ENCODE peak calls at places on chromosomes 1 and 21, in eight cellular contexts. U is heart left ventricle, F is caudate nucleus, H is A549, C is body of pancreas, X is pancreas, S is MM.1S, E is lower lobe of right lung. V is an unnamed sample.

GRCh38 chr21:25637846-25638245 is 1.2 kb upstream of the JAM2 start:
- DNase-seq in U (no peak), F (no peak), H (no peak), C (no peak), X (no peak), S (no peak), E (no peak), V (no peak)

GRCh38 chr1:174799136-174799479 is 200.6 kb upstream of the CACYBP start:
- DNase-seq in U (no peak), F (no peak), H (no peak), C (no peak), X (no peak), S (no peak), E (no peak), V (no peak)

GRCh38 chr1:227946624-227947424 is 908 bp downstream of the WNT9A start:
- DNase-seq in U (peak), F (peak), H (peak), C (peak), X (peak), S (peak), E (peak), V (peak)

GRCh38 chr1:231157311-231157710 is 4.5 kb upstream of the TRIM67 start:
- DNase-seq in U (no peak), F (no peak), H (no peak), C (no peak), X (no peak), S (no peak), E (no peak), V (no peak)

GRCh38 chr1:213947200-213947775 is 40.5 kb upstream of the PROX1 start:
- DNase-seq in U (no peak), F (no peak), H (no peak), C (peak), X (peak), S (no peak), E (no peak), V (no peak)

GRCh38 chr1:2460996-2461751 is 14.9 kb upstream of the PLCH2 start:
- DNase-seq in U (no peak), F (no peak), H (no peak), C (no peak), X (no peak), S (no peak), E (no peak), V (no peak)

GRCh38 chr1:215458084-215458483 is 109.0 kb upstream of the KCTD3 start:
- DNase-seq in U (no peak), F (no peak), H (no peak), C (no peak), X (no peak), S (no peak), E (no peak), V (no peak)

GRCh38 chr1:165114889-165115285 is 241.6 kb downstream of the LMX1A start:
- DNase-seq in U (no peak), F (no peak), H (no peak), C (no peak), X (no peak), S (no peak), E (no peak), V (no peak)

GRCh38 chr1:99645199-99645598 is 714 bp upstream of the PALMD start:
- DNase-seq in U (no peak), F (no peak), H (peak), C (peak), X (no peak), S (no peak), E (no peak), V (no peak)

GRCh38 chr1:30685796-30686165 is 37.6 kb downstream of the MATN1 start:
- DNase-seq in U (peak), F (no peak), H (no peak), C (no peak), X (peak), S (no peak), E (no peak), V (no peak)

GRCh38 chr1:61270761-61271411 is 188.5 kb downstream of the NFIA start:
- DNase-seq in U (no peak), F (no peak), H (peak), C (no peak), X (no peak), S (no peak), E (no peak), V (no peak)

GRCh38 chr1:236619398-236619797 is 15.1 kb upstream of the HEATR1 start:
- DNase-seq in U (no peak), F (no peak), H (no peak), C (no peak), X (no peak), S (no peak), E (no peak), V (no peak)

GRCh38 chr1:111406325-111406768 is 21.2 kb downstream of the OVGP1 start:
- DNase-seq in U (no peak), F (no peak), H (no peak), C (peak), X (no peak), S (peak), E (no peak), V (peak)

GRCh38 chr1:98556521-98557158 is 104.9 kb upstream of the SNX7 start:
- DNase-seq in U (no peak), F (no peak), H (peak), C (no peak), X (no peak), S (no peak), E (no peak), V (no peak)

GRCh38 chr1:110477041-110477440 is 26.1 kb downstream of the PROK1 start:
- DNase-seq in U (no peak), F (no peak), H (peak), C (no peak), X (no peak), S (no peak), E (no peak), V (no peak)

GRCh38 chr1:167601442-167602380 is 28.3 kb upstream of the RCSD1 start:
- DNase-seq in U (no peak), F (no peak), H (no peak), C (no peak), X (no peak), S (no peak), E (peak), V (peak)

GRCh38 chr21:44354001-44354405 is 582 bp downstream of the TRPM2 start:
- DNase-seq in U (no peak), F (no peak), H (no peak), C (no peak), X (no peak), S (no peak), E (no peak), V (no peak)

GRCh38 chr1:100038401-100039306 is 68.9 kb downstream of the SLC35A3 start:
- DNase-seq in U (peak), F (peak), H (peak), C (peak), X (peak), S (peak), E (peak), V (peak)

GRCh38 chr1:164561007-164561406 is 2.0 kb downstream of the PBX1 start:
- DNase-seq in U (no peak), F (no peak), H (no peak), C (no peak), X (no peak), S (no peak), E (no peak), V (no peak)

GRCh38 chr1:222728746-222729145 is 8.3 kb upstream of the FAM177B start:
- DNase-seq in U (no peak), F (no peak), H (no peak), C (no peak), X (no peak), S (no peak), E (no peak), V (no peak)

GRCh38 chr1:72282271-72282656 is at the start of gene NEGR1:
- DNase-seq in U (peak), F (peak), H (no peak), C (peak), X (peak), S (no peak), E (peak), V (no peak)

GRCh38 chr1:243505986-243506689 is 250.3 kb downstream of the SDCCAG8 start:
- DNase-seq in U (no peak), F (no peak), H (no peak), C (no peak), X (no peak), S (no peak), E (no peak), V (no peak)

GRCh38 chr1:56709269-56709880 is 64.3 kb downstream of the PRKAA2 start:
- DNase-seq in U (no peak), F (no peak), H (peak), C (no peak), X (no peak), S (peak), E (no peak), V (no peak)

GRCh38 chr1:32539584-32540571 is 651 bp downstream of the ZBTB8A start:
- DNase-seq in U (peak), F (no peak), H (peak), C (peak), X (peak), S (peak), E (peak), V (no peak)

GRCh38 chr1:117365350-117366280 is 1.6 kb upstream of the MAN1A2 start:
- DNase-seq in U (no peak), F (no peak), H (no peak), C (peak), X (no peak), S (no peak), E (no peak), V (no peak)

GRCh38 chr1:94101613-94101940 is 19.4 kb downstream of the ABCA4 start:
- DNase-seq in U (no peak), F (no peak), H (no peak), C (no peak), X (no peak), S (no peak), E (no peak), V (no peak)

GRCh38 chr1:10509823-10510509 is 35.2 kb downstream of the PEX14 start:
- DNase-seq in U (no peak), F (no peak), H (no peak), C (no peak), X (no peak), S (no peak), E (no peak), V (no peak)

GRCh38 chr1:98102369-98103030 is 181.7 kb upstream of the DPYD start:
- DNase-seq in U (no peak), F (no peak), H (no peak), C (no peak), X (no peak), S (no peak), E (no peak), V (no peak)

GRCh38 chr21:45154511-45155508 is 80.4 kb downstream of the ADARB1 start:
- DNase-seq in U (peak), F (no peak), H (peak), C (no peak), X (no peak), S (no peak), E (no peak), V (no peak)

GRCh38 chr21:36504067-36505058 is 24.4 kb upstream of the CLDN14 start:
- DNase-seq in U (no peak), F (peak), H (peak), C (peak), X (no peak), S (peak), E (no peak), V (no peak)

GRCh38 chr1:89808429-89809117 is 12.3 kb upstream of the LRRC8D start:
- DNase-seq in U (no peak), F (no peak), H (peak), C (no peak), X (no peak), S (no peak), E (no peak), V (no peak)

GRCh38 chr1:12083766-12084165 is 20.7 kb downstream of the TNFRSF8 start:
- DNase-seq in U (no peak), F (no peak), H (no peak), C (no peak), X (no peak), S (no peak), E (no peak), V (no peak)

GRCh38 chr21:24899138-24899537 is 708.1 kb downstream of the MRPL39 start:
- DNase-seq in U (no peak), F (no peak), H (no peak), C (no peak), X (no peak), S (no peak), E (no peak), V (no peak)

GRCh38 chr1:154767315-154768240 is 102.5 kb downstream of the KCNN3 start:
- DNase-seq in U (no peak), F (peak), H (no peak), C (no peak), X (no peak), S (no peak), E (no peak), V (no peak)

GRCh38 chr1:228542981-228543380 is 55.8 kb downstream of the RNF187 start:
- DNase-seq in U (no peak), F (no peak), H (no peak), C (no peak), X (peak), S (no peak), E (no peak), V (no peak)

GRCh38 chr1:29164588-29164987 is 17.1 kb downstream of the SRSF4 start:
- DNase-seq in U (no peak), F (no peak), H (no peak), C (no peak), X (no peak), S (no peak), E (no peak), V (no peak)

GRCh38 chr1:84303154-84303830 is 1.8 kb downstream of the SAMD13 start:
- DNase-seq in U (no peak), F (no peak), H (no peak), C (no peak), X (no peak), S (no peak), E (no peak), V (no peak)
- H3K27ac ChIP-seq in U (peak), F (peak), H (peak), C (peak), X (no peak), S (no peak), E (peak), V (peak)

DNA sequence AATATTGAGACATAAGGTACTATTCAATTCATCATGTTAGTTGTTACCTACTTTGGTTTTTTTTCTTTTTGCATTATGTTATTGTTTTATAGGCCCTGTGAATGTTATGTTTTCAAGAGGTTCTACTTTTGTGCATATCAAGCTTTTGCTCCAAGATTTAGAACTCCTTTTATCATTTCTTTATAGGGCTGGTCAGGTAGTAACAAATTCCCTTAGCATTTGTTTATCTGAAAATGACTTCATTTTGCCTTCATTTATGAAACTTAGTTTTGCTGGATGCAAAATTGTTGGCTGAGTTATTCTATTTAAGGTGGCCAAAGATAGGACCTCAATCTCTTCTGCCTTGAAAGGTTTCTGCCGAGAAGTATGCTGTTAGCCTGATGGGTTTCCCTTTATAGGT is 21.3 kb upstream of the MAB21L3 start:
- DNase-seq in U (no peak), F (no peak), H (no peak), C (no peak), X (no peak), S (no peak), E (no peak), V (no peak)
- H3K27ac ChIP-seq in U (no peak), F (no peak), H (no peak), C (no peak), X (no peak), S (no peak), E (no peak), V (no peak)

DNA sequence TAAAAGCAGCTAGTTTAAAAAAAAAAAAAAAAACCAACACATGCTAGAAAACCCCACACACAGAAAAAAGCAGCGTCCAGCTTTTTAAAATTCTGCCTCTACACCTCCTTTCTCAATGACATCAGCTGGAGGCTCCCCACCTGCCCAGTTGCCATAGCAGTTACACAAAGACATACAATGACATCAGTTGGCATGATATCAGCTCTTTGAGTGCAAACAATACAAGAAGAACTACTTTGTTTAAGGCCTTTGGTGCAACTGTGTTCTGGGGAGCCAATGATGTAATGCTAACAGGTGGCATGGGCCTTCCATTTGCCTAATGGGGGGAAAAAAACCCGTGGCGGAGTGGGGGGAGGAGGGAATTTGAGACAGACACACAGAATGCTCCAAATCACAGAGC is 32.9 kb downstream of the DUSP10 start:
- DNase-seq in U (no peak), F (peak), H (peak), C (peak), X (no peak), S (no peak), E (no peak), V (peak)
- H3K27ac ChIP-seq in U (peak), F (peak), H (peak), C (peak), X (peak), S (no peak), E (peak), V (no peak)

DNA sequence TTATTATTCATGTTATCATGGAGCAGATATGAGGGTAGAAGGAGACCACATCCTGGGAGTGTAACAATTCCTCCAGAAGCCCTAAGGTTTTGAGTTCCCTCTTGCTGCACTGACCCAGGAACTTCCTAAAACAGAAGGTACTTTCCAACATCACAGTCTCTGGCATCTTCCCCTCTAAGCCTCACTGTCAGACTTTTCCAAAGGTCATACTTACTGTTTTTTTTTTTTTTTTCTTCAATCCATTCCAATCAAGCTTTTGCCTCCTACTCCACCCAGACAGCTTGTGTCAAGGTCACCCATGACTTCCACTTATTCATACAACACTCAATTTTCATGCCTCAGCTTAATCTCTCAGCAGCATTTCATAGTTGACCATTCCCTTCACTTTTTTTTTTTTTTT is 18.4 kb upstream of the UQCRHL start:
- DNase-seq in U (no peak), F (no peak), H (no peak), C (no peak), X (no peak), S (no peak), E (no peak), V (no peak)
- H3K27ac ChIP-seq in U (no peak), F (no peak), H (no peak), C (no peak), X (no peak), S (no peak), E (no peak), V (no peak)

GRCh38 chr1:205978676-205979075 is 24.5 kb downstream of the RAB7B start:
- DNase-seq in U (no peak), F (no peak), H (no peak), C (no peak), X (no peak), S (no peak), E (no peak), V (no peak)

GRCh38 chr1:205976708-205977107 is 26.5 kb downstream of the RAB7B start:
- DNase-seq in U (peak), F (no peak), H (peak), C (no peak), X (no peak), S (peak), E (no peak), V (no peak)

GRCh38 chr1:205979301-205979700 is 23.9 kb downstream of the RAB7B start:
- DNase-seq in U (no peak), F (no peak), H (no peak), C (no peak), X (no peak), S (no peak), E (no peak), V (no peak)

GRCh38 chr1:205976036-205976435 is 27.2 kb downstream of the RAB7B start:
- DNase-seq in U (no peak), F (no peak), H (no peak), C (no peak), X (no peak), S (no peak), E (no peak), V (no peak)

DNA sequence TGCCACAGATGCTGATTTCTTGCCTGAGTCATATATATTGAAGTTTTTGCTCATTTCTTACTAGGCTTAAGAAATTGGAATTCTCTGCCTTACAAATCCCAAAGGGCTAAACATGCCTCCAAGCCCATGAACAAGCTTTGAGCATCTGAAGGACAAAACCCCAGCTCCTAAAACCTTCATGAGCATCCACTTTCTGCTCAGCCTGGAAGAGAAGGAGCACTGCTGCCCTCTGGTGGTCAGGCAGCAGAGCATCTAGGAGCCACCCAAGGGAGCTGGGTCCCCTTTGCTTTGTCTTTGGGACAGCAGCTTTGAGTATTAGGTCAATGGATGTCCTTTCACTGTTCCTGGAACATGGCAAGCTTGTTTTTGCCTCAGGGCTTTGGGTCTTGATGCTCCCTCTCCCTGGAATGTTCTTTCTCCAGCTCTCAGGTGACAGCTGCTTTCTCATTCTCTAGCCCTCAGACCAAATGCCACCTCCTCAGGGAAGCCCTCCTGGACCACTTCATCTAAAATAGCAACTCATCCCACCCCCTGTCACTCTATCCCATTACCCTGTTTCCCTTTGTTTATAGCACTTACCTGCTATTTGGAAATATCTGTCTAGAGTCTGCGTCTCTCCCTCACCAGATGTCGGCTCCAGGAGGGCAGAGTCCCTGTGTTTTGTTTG is 25.7 kb downstream of the RAB7B start:
- DNase-seq in U (peak), F (peak), H (peak), C (peak), X (peak), S (peak), E (peak), V (peak)
- H3K27ac ChIP-seq in U (peak), F (peak), H (peak), C (no peak), X (no peak), S (no peak), E (no peak), V (no peak)

GRCh38 chr21:37927711-37928110 is 11.5 kb upstream of the KCNJ6 start:
- DNase-seq in U (no peak), F (no peak), H (no peak), C (no peak), X (no peak), S (no peak), E (no peak), V (no peak)
- H3K27ac ChIP-seq in U (no peak), F (no peak), H (no peak), C (no peak), X (no peak), S (no peak), E (no peak), V (no peak)

GRCh38 chr1:201537467-201537866 is 1.5 kb upstream of the NAV1 start:
- DNase-seq in U (no peak), F (no peak), H (no peak), C (no peak), X (no peak), S (no peak), E (no peak), V (no peak)
- H3K27ac ChIP-seq in U (peak), F (no peak), H (no peak), C (no peak), X (no peak), S (no peak), E (no peak), V (no peak)